ENCODE peak calls at places on chromosomes 13 and 19, in six cellular contexts. A is GM04504; U is fibroblast of lung; W is stimulated activated CD4-positive, alpha-beta T cell treated with anti-CD3 and anti-CD28 coated beads, Interleukin-12 subunit alpha, Interleukin-12 subunit beta, amount 100 ng/mL, for 48 hours; J is ELR; R is GM23248. B is an unnamed sample.

GRCh38 chr19:44694184-44694579 is 4.8 kb upstream of the CEACAM16 start:
- DNase-seq in A (no peak), R (peak; percentile 18), W (peak; percentile 13), U (no peak), J (peak; percentile 24), B (no peak)

GRCh38 chr19:56066152-56067023 is 54.7 kb downstream of the ZNF787 start:
- DNase-seq in U (peak; percentile 16), W (peak; percentile 41), A (peak; percentile 5), J (peak; percentile 62), R (peak; percentile 61), B (peak; percentile 15)

GRCh38 chr13:95624020-95624419 is 20.5 kb downstream of the DZIP1 start:
- DNase-seq in R (peak; percentile 73), J (peak; percentile 72), W (no peak), U (peak; percentile 52), A (no peak), B (peak; percentile 66)

GRCh38 chr13:99433543-99434075 is 67.7 kb upstream of the TM9SF2 start:
- DNase-seq in R (no peak), A (no peak), W (no peak), J (no peak), U (no peak), B (no peak)

GRCh38 chr19:31271569-31271911 is 77.7 kb downstream of the TSHZ3 start:
- DNase-seq in A (no peak), J (no peak), U (no peak), R (no peak), W (no peak), B (no peak)

GRCh38 chr19:35716985-35717664 is 678 bp upstream of the KMT2B start:
- DNase-seq in J (peak; percentile 95), R (peak; percentile 98), W (peak; percentile 96), U (peak; percentile 93), A (peak; percentile 62), B (peak; percentile 86)

GRCh38 chr13:72062566-72062965 is 195.6 kb upstream of the DACH1 start:
- DNase-seq in A (no peak), J (peak; percentile 55), W (no peak), R (no peak), U (no peak), B (peak; percentile 6)

GRCh38 chr19:42154471-42155323 is 22.5 kb upstream of the POU2F2 start:
- DNase-seq in J (no peak), U (no peak), W (no peak), A (no peak), R (no peak), B (no peak)

GRCh38 chr19:55106591-55106990 is 10.8 kb downstream of the PPP1R12C start:
- DNase-seq in A (no peak), U (no peak), J (no peak), R (no peak), W (no peak), B (no peak)

GRCh38 chr13:65149687-65150086 is 2080.4 kb downstream of the PCDH9 start:
- DNase-seq in W (no peak), R (no peak), A (no peak), J (no peak), U (no peak), B (no peak)

GRCh38 chr19:18842166-18842565 is 10.4 kb downstream of the UPF1 start:
- DNase-seq in A (no peak), U (no peak), J (no peak), R (no peak), W (no peak), B (no peak)

GRCh38 chr13:44397766-44398223 is 24.2 kb downstream of the SERP2 start:
- DNase-seq in U (no peak), J (no peak), W (no peak), R (no peak), A (no peak), B (peak; percentile 19)

GRCh38 chr13:38173403-38173802 is 176.2 kb upstream of the UFM1 start:
- DNase-seq in W (no peak), J (no peak), R (no peak), A (no peak), U (no peak), B (no peak)

GRCh38 chr19:16822648-16823047 is 6.5 kb upstream of the SIN3B start:
- DNase-seq in J (peak; percentile 25), A (no peak), R (no peak), U (no peak), W (no peak), B (no peak)

GRCh38 chr13:18959229-18959628 is 222.4 kb downstream of the TUBA3C start:
- DNase-seq in J (no peak), R (no peak), A (no peak), W (no peak), U (no peak), B (no peak)

GRCh38 chr13:101945435-101945834 is 456.4 kb downstream of the FGF14 start:
- DNase-seq in A (no peak), R (no peak), W (no peak), J (peak; percentile 13), U (no peak), B (no peak)

GRCh38 chr19:7083076-7083956 is 13.8 kb downstream of the ZNF557 start:
- DNase-seq in R (peak; percentile 43), W (no peak), U (peak; percentile 39), A (no peak), J (peak; percentile 25), B (peak; percentile 33)

GRCh38 chr19:23991170-23991569 is 76.5 kb downstream of the ZNF726 start:
- DNase-seq in J (no peak), U (peak; percentile 47), R (no peak), W (no peak), A (no peak), B (peak; percentile 15)

GRCh38 chr13:23778879-23779278 is 110.3 kb downstream of the MIPEP start:
- DNase-seq in R (peak; percentile 40), U (peak; percentile 70), W (no peak), A (no peak), J (peak; percentile 6), B (peak; percentile 95)

GRCh38 chr19:28737021-28737525 is 475.9 kb downstream of the UQCRFS1 start:
- DNase-seq in U (peak; percentile 18), W (no peak), A (peak; percentile 28), J (peak; percentile 69), R (peak; percentile 75), B (peak; percentile 51)

GRCh38 chr19:40192758-40193586 is 1.7 kb downstream of the MAP3K10 start:
- DNase-seq in W (no peak), R (peak; percentile 25), J (no peak), A (no peak), U (no peak), B (no peak)

GRCh38 chr13:111914241-111915103 is 152.5 kb upstream of the SOX1 start:
- DNase-seq in A (no peak), W (no peak), U (no peak), R (no peak), J (no peak), B (no peak)

GRCh38 chr19:18419195-18419698 is at the start of gene SSBP4:
- DNase-seq in A (peak; percentile 60), J (peak; percentile 88), R (peak; percentile 93), U (peak; percentile 75), W (peak; percentile 66), B (no peak)

GRCh38 chr19:49064768-49065611 is at the start of gene NTF4:
- DNase-seq in R (peak; percentile 50), W (no peak), A (no peak), U (peak; percentile 41), J (peak; percentile 40), B (no peak)

GRCh38 chr13:41603917-41604316 is 146.6 kb downstream of the RGCC start:
- DNase-seq in A (no peak), U (peak; percentile 67), W (no peak), R (peak; percentile 76), J (peak; percentile 88), B (peak; percentile 93)

GRCh38 chr13:42495751-42496150 is 78.2 kb upstream of the TNFSF11 start:
- DNase-seq in U (no peak), A (no peak), R (no peak), J (no peak), W (no peak), B (no peak)

GRCh38 chr19:36805364-36805763 is 32.8 kb upstream of the ZNF850 start:
- DNase-seq in W (no peak), J (no peak), R (no peak), A (no peak), U (no peak), B (no peak)

GRCh38 chr19:8468761-8469458 is 24.1 kb downstream of the HNRNPM start:
- DNase-seq in A (no peak), W (no peak), J (no peak), R (no peak), U (peak; percentile 14), B (no peak)

GRCh38 chr19:18477974-18478373 is 40.0 kb upstream of the ISYNA1 start:
- DNase-seq in U (no peak), W (no peak), R (no peak), A (no peak), J (no peak), B (no peak)

GRCh38 chr19:18232540-18233223 is 6.4 kb upstream of the PDE4C start:
- DNase-seq in W (no peak), A (no peak), J (peak; percentile 41), R (peak; percentile 38), U (no peak), B (no peak)

B was measured in renal cortical epithelial cell.